ENCODE peak calls at places on chromosomes 7 and 10, in five cellular contexts. S, E, A, Q and I are unnamed samples.

GRCh38 chr7:102433319-102434038 is at the start of gene ORAI2:
- DNase-seq in S (peak; percentile 76), A (peak; percentile 89), Q (peak; percentile 92), E (peak; percentile 89), I (peak; percentile 85)

GRCh38 chr7:130369110-130369711 is 11.1 kb upstream of the CPA1 start:
- DNase-seq in A (no peak), E (no peak), Q (no peak), S (no peak), I (no peak)

GRCh38 chr10:3100093-3100792 is 32.9 kb downstream of the PFKP start:
- DNase-seq in S (no peak), A (no peak), Q (no peak), E (no peak), I (no peak)

GRCh38 chr10:79393924-79394610 is 46.8 kb downstream of the PPIF start:
- DNase-seq in A (no peak), S (no peak), Q (no peak), E (peak; percentile 35), I (no peak)

GRCh38 chr10:110042891-110043290 is 35.1 kb downstream of the ADD3 start:
- DNase-seq in A (no peak), E (no peak), S (no peak), Q (no peak), I (no peak)

GRCh38 chr10:13650961-13651360 is 64.2 kb downstream of the PRPF18 start:
- DNase-seq in Q (no peak), S (no peak), A (no peak), E (no peak), I (no peak)

GRCh38 chr10:103238506-103239252 is 7.0 kb upstream of the RPEL1 start:
- DNase-seq in S (no peak), A (no peak), Q (no peak), E (peak; percentile 52), I (no peak)

GRCh38 chr7:148856035-148856881 is 27.8 kb downstream of the EZH2 start:
- DNase-seq in A (no peak), Q (no peak), E (no peak), S (peak; percentile 2), I (no peak)

GRCh38 chr10:29861811-29862505 is 197.4 kb downstream of the JCAD start:
- DNase-seq in S (no peak), E (no peak), Q (no peak), A (no peak), I (no peak)